ENCODE peak calls at places on chromosomes 4 and X, in eight cellular contexts. V is M059J, A is NCI-H1105, Q is nucleus accumbens, R is testis, S is dorsolateral prefrontal cortex, Z is naive B cell, G is epithelial cell of prostate. P is an unnamed sample.

GRCh38 chr4:105994061-105994460 is 98.8 kb downstream of the NPNT start:
- DNase-seq in R (peak), S (no peak), A (no peak), G (no peak), Q (no peak), V (peak), Z (no peak), P (no peak)

GRCh38 chrX:84729809-84730208 is 227.6 kb upstream of the HDX start:
- DNase-seq in R (peak), G (no peak), Q (peak), A (peak), Z (no peak), V (peak), S (peak), P (peak)

GRCh38 chrX:153922932-153923857 is 2.9 kb downstream of the ARHGAP4 start:
- DNase-seq in R (peak), Z (no peak), G (no peak), S (peak), A (peak), Q (peak), V (peak), P (no peak)

GRCh38 chrX:32530802-32531403 is 680.4 kb downstream of the DMD start:
- DNase-seq in R (peak), G (no peak), Z (peak), Q (peak), V (peak), S (no peak), A (no peak), P (peak)

GRCh38 chrX:136048446-136048845 is 63.2 kb downstream of the SLC9A6 start:
- DNase-seq in G (no peak), A (no peak), R (no peak), Q (no peak), S (no peak), V (no peak), Z (no peak), P (no peak)

GRCh38 chr4:107987916-107988762 is 1.6 kb upstream of the HADH start:
- DNase-seq in Q (no peak), V (no peak), S (no peak), A (no peak), R (no peak), G (peak), Z (no peak), P (no peak)

GRCh38 chr4:6548201-6548881 is 26.6 kb upstream of the MAN2B2 start:
- DNase-seq in V (peak), Z (no peak), S (peak), G (no peak), Q (no peak), R (peak), A (no peak), P (peak)

GRCh38 chr4:39636786-39637185 is 1.9 kb downstream of the SMIM14 start:
- DNase-seq in R (no peak), G (no peak), V (peak), A (no peak), Z (no peak), Q (no peak), S (no peak), P (no peak)

GRCh38 chr4:38860788-38861424 is 4.3 kb upstream of the TLR6 start:
- DNase-seq in Q (no peak), G (no peak), A (peak), S (no peak), V (peak), Z (peak), R (peak), P (peak)

GRCh38 chr4:33961751-33962150 is 2282.6 kb downstream of the ARAP2 start:
- DNase-seq in Z (no peak), S (no peak), R (no peak), V (peak), Q (no peak), G (no peak), A (no peak), P (no peak)